ENCODE peak calls at places on chromosomes 3 and 15, in five cellular contexts. W, L, Q, X and E are unnamed samples.

GRCh38 chr15:80154336-80154735 is 1.5 kb downstream of the FAH start:
- DNase-seq in W (no peak), L (no peak), Q (no peak), X (no peak), E (peak; percentile 63)

GRCh38 chr3:179812096-179812382 is 159.2 kb downstream of the USP13 start:
- DNase-seq in W (no peak), L (no peak), Q (no peak), X (no peak), E (no peak)

GRCh38 chr3:98986073-98986472 is 84.6 kb upstream of the DCBLD2 start:
- DNase-seq in W (peak; percentile 19), L (no peak), Q (peak; percentile 39), X (peak; percentile 90), E (no peak)

GRCh38 chr15:78360426-78360825 is 20.3 kb downstream of the CRABP1 start:
- DNase-seq in W (no peak), L (no peak), Q (no peak), X (no peak), E (no peak)

GRCh38 chr3:194206375-194206774 is 70.4 kb downstream of the HES1 start:
- DNase-seq in W (no peak), L (peak; percentile 26), Q (no peak), X (no peak), E (no peak)

GRCh38 chr3:22439626-22440025 is 688.6 kb upstream of the ZNF385D start:
- DNase-seq in W (no peak), L (no peak), Q (no peak), X (no peak), E (no peak)

GRCh38 chr3:183287301-183287971 is 34.4 kb downstream of the B3GNT5 start:
- DNase-seq in W (no peak), L (no peak), Q (no peak), X (peak; percentile 13), E (no peak)

GRCh38 chr3:136042608-136043221 is 77.2 kb downstream of the PPP2R3A start:
- DNase-seq in W (no peak), L (peak; percentile 22), Q (no peak), X (peak; percentile 61), E (no peak)

GRCh38 chr15:99729920-99730319 is 3.3 kb downstream of the LYSMD4 start:
- DNase-seq in W (no peak), L (peak; percentile 43), Q (no peak), X (peak; percentile 45), E (no peak)

GRCh38 chr3:30632065-30632464 is 25.7 kb downstream of the TGFBR2 start:
- DNase-seq in W (no peak), L (no peak), Q (no peak), X (no peak), E (no peak)

GRCh38 chr3:48301814-48302194 is 31.7 kb downstream of the SPINK8 start:
- DNase-seq in W (no peak), L (peak; percentile 68), Q (no peak), X (no peak), E (no peak)

GRCh38 chr3:59812778-59813558 is 763.1 kb upstream of the CFAP20DC start:
- DNase-seq in W (no peak), L (no peak), Q (no peak), X (no peak), E (no peak)

GRCh38 chr15:98611808-98612207 is 36.5 kb upstream of the IGF1R start:
- DNase-seq in W (no peak), L (no peak), Q (no peak), X (no peak), E (no peak)

GRCh38 chr3:147890114-147890513 is 480.9 kb downstream of the ZIC1 start:
- DNase-seq in W (no peak), L (no peak), Q (no peak), X (no peak), E (no peak)

GRCh38 chr15:31271706-31272557 is 54.7 kb upstream of the KLF13 start:
- DNase-seq in W (no peak), L (no peak), Q (peak; percentile 18), X (no peak), E (peak; percentile 75)

GRCh38 chr3:31704651-31705179 is 172.0 kb downstream of the STT3B start:
- DNase-seq in W (no peak), L (peak; percentile 57), Q (no peak), X (peak; percentile 43), E (peak; percentile 65)

GRCh38 chr3:124582621-124583437 is 147.4 kb upstream of the UMPS start:
- DNase-seq in W (no peak), L (no peak), Q (no peak), X (no peak), E (no peak)

GRCh38 chr3:72678892-72679291 is 169.4 kb downstream of the SHQ1 start:
- DNase-seq in W (no peak), L (no peak), Q (no peak), X (no peak), E (no peak)

GRCh38 chr3:149648525-149648924 is 9.3 kb downstream of the WWTR1 start:
- DNase-seq in W (no peak), L (no peak), Q (no peak), X (no peak), E (no peak)

GRCh38 chr15:36251450-36251849 is 328.0 kb upstream of the CDIN1 start:
- DNase-seq in W (no peak), L (no peak), Q (no peak), X (peak; percentile 1), E (no peak)
- TF ChIP-seq CTCF in W (no peak), L (no peak), Q (no peak), X (peak; percentile 42), E (peak; percentile 32)

DNA sequence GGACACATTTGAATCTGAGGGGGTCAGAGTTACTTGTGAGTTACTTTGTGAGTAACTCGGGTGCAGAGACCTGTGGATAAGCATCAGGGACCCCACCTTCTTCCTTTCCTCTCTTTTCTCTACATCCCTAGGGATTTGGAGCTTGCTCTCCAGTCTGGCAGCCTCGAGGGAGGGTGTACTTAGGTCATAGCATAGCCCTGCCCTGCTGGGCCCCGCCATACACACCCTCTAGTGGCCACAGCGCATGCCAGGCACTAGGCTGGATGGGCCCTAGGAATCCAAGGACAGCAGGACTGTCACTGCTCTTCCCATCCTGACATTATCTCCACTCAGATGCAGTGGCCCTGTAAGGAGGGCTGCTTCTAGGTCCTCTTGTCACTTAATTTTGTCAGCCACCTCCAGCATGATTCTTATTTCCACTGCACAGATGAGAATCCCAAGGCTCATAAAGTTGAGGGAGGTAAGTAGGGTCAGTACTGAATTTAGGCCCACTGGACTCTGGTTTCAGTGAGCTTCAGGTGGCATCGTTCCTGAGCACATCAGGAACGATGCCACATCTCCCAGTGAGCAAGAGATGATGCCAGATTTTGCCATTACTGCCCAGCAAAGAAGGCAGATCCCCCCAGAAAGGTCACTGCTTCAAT is 3.6 kb upstream of the SMAD6 start:
- DNase-seq in W (peak; percentile 47), L (peak; percentile 84), Q (peak; percentile 83), X (peak; percentile 57), E (peak; percentile 87)
- TF ChIP-seq CTCF in W (peak; percentile 94), L (peak; percentile 77), Q (peak; percentile 86), X (peak; percentile 88), E (peak; percentile 80)

GRCh38 chr15:63726491-63726890 is 107.3 kb downstream of the HERC1 start:
- DNase-seq in W (no peak), L (no peak), Q (no peak), X (no peak), E (no peak)
- TF ChIP-seq CTCF in W (no peak), L (no peak), Q (no peak), X (no peak), E (no peak)

DNA sequence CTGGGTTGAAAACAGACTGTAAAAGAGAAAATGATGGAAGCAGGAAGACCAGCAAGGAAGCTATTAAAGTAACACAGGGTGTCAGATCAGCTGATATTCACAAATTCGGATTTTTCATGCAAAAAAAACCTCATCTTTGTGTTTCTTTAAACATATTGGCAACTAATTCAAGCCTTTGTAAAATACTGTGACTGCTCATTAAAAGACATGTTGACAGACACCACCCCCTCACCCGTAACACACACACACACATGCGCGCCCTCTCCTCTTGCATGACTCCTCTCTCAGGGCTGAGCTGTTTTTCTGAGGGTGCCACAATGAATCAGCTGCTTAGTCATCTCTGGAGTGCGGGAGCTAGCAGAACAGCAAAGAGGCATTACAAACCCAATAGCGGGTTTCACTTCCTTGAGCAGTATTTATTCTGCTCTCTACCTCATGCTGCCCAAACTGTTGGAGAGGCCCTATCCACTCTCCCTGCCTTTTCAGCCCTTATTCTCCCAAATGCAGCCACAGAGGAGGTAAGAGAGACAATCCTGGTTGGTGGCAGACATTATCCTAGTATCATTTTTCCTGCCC is 35.8 kb upstream of the CCDC80 start:
- DNase-seq in W (peak; percentile 33), L (peak; percentile 58), Q (peak; percentile 43), X (peak; percentile 97), E (peak; percentile 87)
- TF ChIP-seq CTCF in W (no peak), L (no peak), Q (no peak), X (no peak), E (no peak)

GRCh38 chr15:36282821-36283220 is 296.6 kb upstream of the CDIN1 start:
- DNase-seq in W (no peak), L (no peak), Q (no peak), X (no peak), E (no peak)

GRCh38 chr15:36275656-36276055 is 303.8 kb upstream of the CDIN1 start:
- DNase-seq in W (no peak), L (no peak), Q (no peak), X (no peak), E (no peak)

DNA sequence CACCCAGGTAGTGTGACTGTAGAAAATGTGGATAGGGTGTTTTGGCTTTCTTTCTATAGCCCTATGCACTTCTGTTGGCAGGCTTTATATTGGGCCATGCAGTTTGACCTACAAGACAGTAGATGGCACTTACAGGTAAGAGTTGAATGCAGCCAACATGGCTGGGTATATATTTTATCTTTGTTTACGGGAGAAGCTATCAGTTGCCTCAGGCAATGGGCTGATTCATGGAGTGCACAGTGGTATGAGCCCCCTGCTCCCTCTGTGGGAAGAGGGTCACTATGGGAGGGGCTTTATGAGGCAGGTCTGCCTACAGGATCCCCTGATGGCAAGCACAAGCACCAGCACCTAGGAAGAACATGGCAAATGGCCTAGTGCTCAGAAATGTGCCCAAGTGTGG is 301.2 kb upstream of the CDIN1 start:
- DNase-seq in W (peak; percentile 7), L (no peak), Q (peak; percentile 32), X (peak; percentile 41), E (no peak)
- TF ChIP-seq CTCF in W (no peak), L (no peak), Q (peak; percentile 61), X (peak; percentile 68), E (peak; percentile 6)

GRCh38 chr3:68999605-69000004 is 13.9 kb downstream of the EOGT start:
- DNase-seq in W (no peak), L (no peak), Q (no peak), X (no peak), E (no peak)
- TF ChIP-seq CTCF in W (no peak), L (no peak), Q (no peak), X (no peak), E (no peak)

GRCh38 chr15:58308742-58309355 is 122.9 kb upstream of the LIPC start:
- DNase-seq in W (no peak), L (no peak), Q (no peak), X (no peak), E (no peak)
- TF ChIP-seq CTCF in W (peak; percentile 19), L (no peak), Q (peak; percentile 55), X (peak; percentile 35), E (peak; percentile 12)